ENCODE peak calls at places on chromosomes 5 and 9, in four cellular contexts. U is HCT116, G is HepG2, D is K562. J is an unnamed sample.
A peak's percentile ranks its signal among the peaks of the same experiment; 100 is the strongest.

GRCh38 chr5:1108865-1109174 is 3.0 kb downstream of the SLC12A7 start:
- DNase-seq in D (no peak), U (no peak), G (no peak), J (no peak)

GRCh38 chr9:28758346-28758745 is 1185.1 kb upstream of the C9orf72 start:
- DNase-seq in U (no peak), G (no peak), D (no peak), J (no peak)

GRCh38 chr5:68544091-68544655 is 328.6 kb downstream of the PIK3R1 start:
- DNase-seq in G (no peak), U (no peak), D (no peak), J (no peak)

GRCh38 chr5:152349683-152350526 is 55.2 kb downstream of the NMUR2 start:
- DNase-seq in G (peak; percentile 21), U (peak; percentile 15), D (peak; percentile 30), J (peak; percentile 27)

GRCh38 chr9:96441798-96442445 is 8.0 kb upstream of the HABP4 start:
- DNase-seq in D (peak; percentile 78), U (no peak), G (peak; percentile 68), J (no peak)

GRCh38 chr9:70413427-70413797 is 1.0 kb downstream of the KLF9 start:
- DNase-seq in G (no peak), U (no peak), D (no peak), J (no peak)

GRCh38 chr5:6447384-6448140 is 1.1 kb upstream of the UBE2QL1 start:
- DNase-seq in G (no peak), U (no peak), D (no peak), J (no peak)

GRCh38 chr9:92064711-92065110 is 50.5 kb downstream of the SPTLC1 start:
- DNase-seq in D (no peak), G (no peak), U (no peak), J (no peak)

GRCh38 chr5:112554089-112554977 is 135.3 kb upstream of the EPB41L4A start:
- DNase-seq in G (no peak), U (no peak), D (no peak), J (no peak)

GRCh38 chr9:137303031-137303892 is 1.2 kb upstream of the NRARP start:
- DNase-seq in U (no peak), D (no peak), G (no peak), J (no peak)

GRCh38 chr5:1207555-1207954 is 6.2 kb downstream of the SLC6A19 start:
- DNase-seq in D (no peak), G (no peak), U (no peak), J (no peak)

GRCh38 chr5:159402328-159402727 is 72.0 kb upstream of the IL12B start:
- DNase-seq in U (no peak), D (no peak), G (no peak), J (no peak)

GRCh38 chr9:135950135-135950682 is 11.0 kb downstream of the UBAC1 start:
- DNase-seq in U (no peak), G (no peak), D (peak; percentile 95), J (no peak)

GRCh38 chr5:36066540-36067210 is at the start of gene UGT3A2:
- DNase-seq in D (no peak), G (no peak), U (no peak), J (no peak)

GRCh38 chr9:109039539-109039938 is 26.2 kb upstream of the CTNNAL1 start:
- DNase-seq in D (no peak), G (no peak), U (no peak), J (no peak)

GRCh38 chr5:163890211-163890610 is 384.8 kb downstream of the MAT2B start:
- DNase-seq in G (no peak), U (no peak), D (no peak), J (no peak)

GRCh38 chr5:118628672-118629354 is 359.5 kb downstream of the DTWD2 start:
- DNase-seq in U (no peak), D (no peak), G (no peak), J (no peak)

GRCh38 chr9:18994263-18994916 is 38.6 kb downstream of the SAXO1 start:
- DNase-seq in G (no peak), D (no peak), U (no peak), J (no peak)

GRCh38 chr9:2311920-2312319 is 296.8 kb downstream of the SMARCA2 start:
- DNase-seq in G (no peak), U (no peak), D (no peak), J (no peak)

GRCh38 chr5:110916373-110917049 is 155.0 kb upstream of the TSLP start:
- DNase-seq in U (no peak), G (no peak), D (no peak), J (no peak)

GRCh38 chr9:15505927-15506326 is 4.8 kb downstream of the PSIP1 start:
- DNase-seq in G (no peak), U (no peak), D (no peak), J (no peak)

GRCh38 chr5:141529002-141529401 is 40.1 kb downstream of the PCDHGC5 start:
- DNase-seq in G (no peak), U (no peak), D (no peak), J (no peak)

GRCh38 chr9:111833941-111834340 is 39.2 kb upstream of the SHOC1 start:
- DNase-seq in D (no peak), G (no peak), U (no peak), J (no peak)

GRCh38 chr9:113808391-113809191 is 67.5 kb upstream of the ZNF618 start:
- DNase-seq in G (no peak), U (peak; percentile 26), D (peak; percentile 17), J (no peak)

GRCh38 chr9:127753556-127753955 is 18.5 kb upstream of the TOR2A start:
- DNase-seq in U (no peak), D (no peak), G (no peak), J (no peak)

GRCh38 chr5:1755321-1755949 is 44.2 kb downstream of the MRPL36 start:
- DNase-seq in D (no peak), G (no peak), U (no peak), J (no peak)

GRCh38 chr9:36738318-36738975 is 165.8 kb downstream of the MELK start:
- DNase-seq in G (no peak), D (no peak), U (peak; percentile 54), J (no peak)

GRCh38 chr9:111034146-111034545 is 4.1 kb downstream of the LPAR1 start:
- DNase-seq in D (no peak), G (no peak), U (no peak), J (no peak)

GRCh38 chr9:91611582-91611981 is 187.9 kb upstream of the NFIL3 start:
- DNase-seq in U (no peak), G (no peak), D (no peak), J (no peak)

GRCh38 chr5:172901012-172901780 is 58.0 kb upstream of the RPL26L1 start:
- DNase-seq in G (peak; percentile 22), D (peak; percentile 94), U (no peak), J (no peak)

GRCh38 chr5:2302169-2302568 is 419.4 kb upstream of the IRX4 start:
- DNase-seq in D (no peak), G (no peak), U (no peak), J (no peak)

GRCh38 chr5:927172-928015 is 34.7 kb downstream of the TRIP13 start:
- DNase-seq in D (no peak), G (no peak), U (no peak), J (no peak)

GRCh38 chr5:179974281-179974945 is 66.7 kb upstream of the TBC1D9B start:
- DNase-seq in U (no peak), D (no peak), G (no peak), J (no peak)

GRCh38 chr9:21831841-21832509 is 29.5 kb downstream of the MTAP start:
- DNase-seq in D (no peak), U (no peak), G (no peak), J (no peak)

GRCh38 chr5:160463227-160463626 is 41.6 kb downstream of the PTTG1 start:
- DNase-seq in G (no peak), D (no peak), U (no peak), J (no peak)

GRCh38 chr9:131618071-131618479 is 72.8 kb downstream of the PRRT1B start:
- DNase-seq in G (peak; percentile 78), D (peak; percentile 51), U (no peak), J (no peak)

DNA sequence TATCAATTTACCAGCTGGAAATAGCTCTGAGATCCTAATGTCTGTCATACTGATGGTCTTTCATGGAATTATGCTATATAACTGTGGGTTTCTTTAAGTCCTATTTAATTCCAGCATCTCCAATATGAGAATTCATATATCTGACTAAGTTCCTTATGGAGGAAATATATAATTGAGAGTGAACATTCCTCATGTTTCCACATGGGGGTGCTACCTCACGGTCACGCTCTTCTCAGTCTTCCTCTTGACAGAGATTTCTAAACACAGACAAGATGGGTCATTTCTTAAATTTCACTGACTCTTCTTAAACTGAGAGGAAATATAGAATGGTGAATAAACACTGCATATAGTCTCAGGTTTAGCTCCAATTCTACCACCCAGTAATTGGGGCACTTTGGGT is 212.1 kb downstream of the SLF1 start:
- DNase-seq in D (peak; percentile 10), U (peak; percentile 8), G (no peak), J (no peak)
- TF ChIP-seq CTCF in D (peak; percentile 33), U (peak; percentile 68), G (peak; percentile 43), J (peak; percentile 44)

GRCh38 chr9:71937070-71937625 is 25.7 kb downstream of the C9orf85 start:
- DNase-seq in U (no peak), D (no peak), G (no peak), J (no peak)

GRCh38 chr9:71937898-71938297 is 26.5 kb downstream of the C9orf85 start:
- DNase-seq in D (no peak), U (no peak), G (no peak), J (no peak)

GRCh38 chr9:71941998-71942567 is 30.6 kb downstream of the C9orf85 start:
- DNase-seq in D (no peak), G (no peak), U (no peak), J (no peak)

GRCh38 chr9:71944754-71945409 is 33.4 kb downstream of the C9orf85 start:
- DNase-seq in U (peak; percentile 18), G (peak; percentile 3), D (no peak), J (no peak)

GRCh38 chr9:71941060-71941568 is 29.7 kb downstream of the C9orf85 start:
- DNase-seq in U (no peak), G (no peak), D (no peak), J (no peak)
- TF ChIP-seq TCF7L2 in U (no peak), G (no peak), D (no peak), J (no peak)

GRCh38 chr9:34591911-34592866 is 2.7 kb upstream of the CNTFR start:
- DNase-seq in D (no peak), U (no peak), G (no peak), J (no peak)
- H3K4me3 ChIP-seq in D (no peak overlapping the region), U (no peak overlapping the region), G (no peak overlapping the region), J (no peak overlapping the region)

DNA sequence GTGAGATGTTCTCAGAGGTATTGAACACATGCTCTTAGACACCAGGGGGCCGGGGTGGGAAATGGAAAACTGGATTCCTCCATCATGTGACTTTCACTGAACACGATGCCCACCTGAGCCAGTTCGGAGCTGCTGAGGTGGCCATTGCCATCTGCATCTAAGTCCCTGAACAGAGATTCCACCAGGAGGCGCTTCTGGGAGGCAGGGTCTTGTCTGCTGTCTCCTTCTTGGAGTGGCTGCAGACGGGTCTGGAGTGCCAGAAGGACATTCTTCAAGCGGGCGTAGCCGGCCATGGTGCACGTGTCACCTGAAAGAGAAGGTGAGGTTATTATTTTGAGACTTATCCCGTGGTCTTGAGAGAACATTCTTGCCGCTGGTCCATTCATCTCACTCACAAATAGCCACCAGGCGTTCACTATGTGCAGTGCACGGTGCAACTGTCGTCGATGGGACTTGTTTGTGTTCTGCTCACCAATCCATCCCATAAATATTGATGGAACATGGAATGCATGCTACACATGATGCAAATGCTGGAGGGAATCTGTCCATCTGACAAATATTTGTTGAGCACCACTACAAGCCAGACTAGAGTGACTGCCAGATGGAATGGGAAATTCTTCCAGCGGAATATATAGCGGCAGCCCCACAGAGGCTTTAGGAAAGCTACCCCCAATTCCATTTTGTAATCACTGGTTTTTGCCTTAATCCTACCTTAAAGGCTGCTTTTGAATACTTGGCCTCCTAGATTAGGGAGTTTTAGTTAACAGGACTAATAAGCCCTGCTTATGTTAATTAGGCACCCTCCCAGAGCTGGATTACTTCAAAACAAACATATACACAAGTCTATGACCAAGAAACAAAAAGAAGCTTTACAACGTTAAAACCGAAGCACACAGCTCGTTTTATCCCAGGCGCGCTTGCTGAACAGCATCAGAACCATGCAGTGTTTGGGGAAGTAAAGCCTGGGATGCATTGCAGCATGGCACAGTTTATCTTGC is 264.8 kb downstream of the HSPA4 start:
- DNase-seq in U (peak; percentile 34), D (peak; percentile 51), G (peak; percentile 27), J (no peak)
- TF ChIP-seq CTCF in U (peak; percentile 61), D (peak; percentile 86), G (peak; percentile 46), J (peak; percentile 63)

J was measured in Panc1.